ENCODE peak calls at places on chromosomes 1 and 21, in six cellular contexts. One of them, this sample, is unnamed.

GRCh38 chr1:151542710-151543129 is 2.6 kb downstream of the TUFT1 start:
- DNase-seq in fibroblast of lung: peak; percentile 84
- DNase-seq in IMR-90: peak; percentile 86
- DNase-seq in A549: peak; percentile 44
- DNase-seq in heart right ventricle: no peak
- DNase-seq in tibial nerve: no peak
- DNase-seq in this sample: no peak

GRCh38 chr1:64884261-64885040 is 81.9 kb downstream of the JAK1 start:
- DNase-seq in fibroblast of lung: no peak
- DNase-seq in IMR-90: peak; percentile 56
- DNase-seq in A549: no peak
- DNase-seq in heart right ventricle: no peak
- DNase-seq in tibial nerve: no peak
- DNase-seq in this sample: no peak

GRCh38 chr1:241918879-241919278 is 38.7 kb upstream of the BECN2 start:
- DNase-seq in fibroblast of lung: peak; percentile 62
- DNase-seq in IMR-90: peak; percentile 74
- DNase-seq in A549: no peak
- DNase-seq in heart right ventricle: peak; percentile 9
- DNase-seq in tibial nerve: no peak
- DNase-seq in this sample: no peak

GRCh38 chr21:44944596-44944995 is 4.8 kb downstream of the SLX9 start:
- DNase-seq in fibroblast of lung: no peak
- DNase-seq in IMR-90: no peak
- DNase-seq in A549: no peak
- DNase-seq in heart right ventricle: no peak
- DNase-seq in tibial nerve: no peak
- DNase-seq in this sample: no peak

GRCh38 chr1:172108494-172108893 is 267.2 kb downstream of the DNM3 start:
- DNase-seq in fibroblast of lung: no peak
- DNase-seq in IMR-90: no peak
- DNase-seq in A549: no peak
- DNase-seq in heart right ventricle: no peak
- DNase-seq in tibial nerve: no peak
- DNase-seq in this sample: no peak

GRCh38 chr1:234643111-234643849 is 33.3 kb upstream of the IRF2BP2 start:
- DNase-seq in fibroblast of lung: no peak
- DNase-seq in IMR-90: no peak
- DNase-seq in A549: peak; percentile 81
- DNase-seq in heart right ventricle: no peak
- DNase-seq in tibial nerve: no peak
- DNase-seq in this sample: no peak

GRCh38 chr21:35988396-35989140 is 71.8 kb downstream of the SETD4 start:
- DNase-seq in fibroblast of lung: no peak
- DNase-seq in IMR-90: no peak
- DNase-seq in A549: no peak
- DNase-seq in heart right ventricle: no peak
- DNase-seq in tibial nerve: no peak
- DNase-seq in this sample: no peak

GRCh38 chr1:63322248-63322943 is at the start of gene FOXD3:
- DNase-seq in fibroblast of lung: peak; percentile 54
- DNase-seq in IMR-90: peak; percentile 37
- DNase-seq in A549: peak; percentile 74
- DNase-seq in heart right ventricle: peak; percentile 25
- DNase-seq in tibial nerve: peak; percentile 57
- DNase-seq in this sample: no peak

GRCh38 chr1:64427879-64428278 is 42.0 kb upstream of the CACHD1 start:
- DNase-seq in fibroblast of lung: no peak
- DNase-seq in IMR-90: no peak
- DNase-seq in A549: no peak
- DNase-seq in heart right ventricle: no peak
- DNase-seq in tibial nerve: no peak
- DNase-seq in this sample: no peak

GRCh38 chr21:35559881-35560280 is 500.4 kb downstream of the SETD4 start:
- DNase-seq in fibroblast of lung: peak; percentile 74
- DNase-seq in IMR-90: peak; percentile 61
- DNase-seq in A549: no peak
- DNase-seq in heart right ventricle: no peak
- DNase-seq in tibial nerve: no peak
- DNase-seq in this sample: no peak

GRCh38 chr1:184296466-184297243 is 90.2 kb upstream of the C1orf21 start:
- DNase-seq in fibroblast of lung: peak; percentile 91
- DNase-seq in IMR-90: peak; percentile 91
- DNase-seq in A549: no peak
- DNase-seq in heart right ventricle: peak; percentile 97
- DNase-seq in tibial nerve: peak; percentile 80
- DNase-seq in this sample: no peak

GRCh38 chr1:15064217-15064929 is 89.2 kb upstream of the TMEM51 start:
- DNase-seq in fibroblast of lung: no peak
- DNase-seq in IMR-90: no peak
- DNase-seq in A549: no peak
- DNase-seq in heart right ventricle: no peak
- DNase-seq in tibial nerve: no peak
- DNase-seq in this sample: no peak

GRCh38 chr1:100265562-100265930 is 470 bp upstream of the RTCA start:
- DNase-seq in fibroblast of lung: no peak
- DNase-seq in IMR-90: peak; percentile 38
- DNase-seq in A549: peak; percentile 16
- DNase-seq in heart right ventricle: no peak
- DNase-seq in tibial nerve: no peak
- DNase-seq in this sample: no peak

GRCh38 chr21:33299181-33299752 is 25.5 kb upstream of the IFNAR1 start:
- DNase-seq in fibroblast of lung: no peak
- DNase-seq in IMR-90: no peak
- DNase-seq in A549: no peak
- DNase-seq in heart right ventricle: no peak
- DNase-seq in tibial nerve: no peak
- DNase-seq in this sample: peak; percentile 44

GRCh38 chr1:237562247-237562823 is 328.4 kb downstream of the ZP4 start:
- DNase-seq in fibroblast of lung: peak; percentile 79
- DNase-seq in IMR-90: peak; percentile 69
- DNase-seq in A549: peak; percentile 75
- DNase-seq in heart right ventricle: no peak
- DNase-seq in tibial nerve: no peak
- DNase-seq in this sample: no peak

GRCh38 chr1:57163332-57163731 is 197.5 kb upstream of the C8B start:
- DNase-seq in fibroblast of lung: no peak
- DNase-seq in IMR-90: no peak
- DNase-seq in A549: no peak
- DNase-seq in heart right ventricle: no peak
- DNase-seq in tibial nerve: no peak
- DNase-seq in this sample: no peak

GRCh38 chr1:157431751-157432150 is 120.6 kb downstream of the FCRL5 start:
- DNase-seq in fibroblast of lung: no peak
- DNase-seq in IMR-90: peak; percentile 5
- DNase-seq in A549: no peak
- DNase-seq in heart right ventricle: no peak
- DNase-seq in tibial nerve: no peak
- DNase-seq in this sample: no peak

GRCh38 chr1:201602413-201603265 is 63.7 kb downstream of the NAV1 start:
- DNase-seq in fibroblast of lung: peak; percentile 81
- DNase-seq in IMR-90: peak; percentile 96
- DNase-seq in A549: peak; percentile 80
- DNase-seq in heart right ventricle: no peak
- DNase-seq in tibial nerve: no peak
- DNase-seq in this sample: no peak

GRCh38 chr1:201606096-201606495 is 67.2 kb downstream of the NAV1 start:
- DNase-seq in fibroblast of lung: no peak
- DNase-seq in IMR-90: no peak
- DNase-seq in A549: no peak
- DNase-seq in heart right ventricle: no peak
- DNase-seq in tibial nerve: no peak
- DNase-seq in this sample: no peak

GRCh38 chr1:201606581-201606980 is 67.7 kb downstream of the NAV1 start:
- DNase-seq in fibroblast of lung: no peak
- DNase-seq in IMR-90: no peak
- DNase-seq in A549: no peak
- DNase-seq in heart right ventricle: no peak
- DNase-seq in tibial nerve: no peak
- DNase-seq in this sample: no peak

GRCh38 chr1:201603613-201604232 is 64.8 kb downstream of the NAV1 start:
- DNase-seq in fibroblast of lung: no peak
- DNase-seq in IMR-90: peak; percentile 82
- DNase-seq in A549: peak; percentile 61
- DNase-seq in heart right ventricle: no peak
- DNase-seq in tibial nerve: no peak
- DNase-seq in this sample: no peak

DNA sequence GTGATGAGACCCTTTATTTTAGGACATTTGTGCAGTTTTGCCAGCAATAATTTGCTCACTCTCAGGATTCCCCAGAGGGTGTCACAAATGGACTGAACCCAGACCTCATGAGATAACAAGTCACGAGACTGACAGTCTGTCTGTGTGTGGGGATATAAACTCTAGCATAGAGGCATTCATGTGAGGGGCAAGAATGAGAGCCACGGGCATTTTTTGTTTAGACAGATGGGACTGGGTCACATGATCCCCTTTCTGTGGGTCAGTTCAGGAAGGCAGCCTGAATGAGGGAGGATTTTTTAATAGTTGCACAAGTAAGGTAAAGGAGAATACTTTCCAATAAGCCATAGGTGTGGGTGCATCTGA is 66.4 kb downstream of the NAV1 start:
- DNase-seq in fibroblast of lung: no peak
- DNase-seq in IMR-90: peak; percentile 15
- DNase-seq in A549: no peak
- DNase-seq in heart right ventricle: no peak
- DNase-seq in tibial nerve: no peak
- DNase-seq in this sample: no peak
- H3K4me1 ChIP-seq in fibroblast of lung: peaks cover 29% of the 10 kb centered on the region
- H3K4me1 ChIP-seq in IMR-90: peaks cover 45% of the 10 kb centered on the region
- H3K4me1 ChIP-seq in A549: peaks cover 58% of the 10 kb centered on the region
- H3K4me1 ChIP-seq in heart right ventricle: peaks cover 34% of the 10 kb centered on the region
- H3K4me1 ChIP-seq in tibial nerve: peaks cover 24% of the 10 kb centered on the region
- H3K4me1 ChIP-seq in this sample: no peaks in the 10 kb centered on the region

GRCh38 chr1:78358145-78358544 is 132.6 kb upstream of the PTGFR start:
- DNase-seq in fibroblast of lung: no peak
- DNase-seq in IMR-90: no peak
- DNase-seq in A549: no peak
- DNase-seq in heart right ventricle: no peak
- DNase-seq in tibial nerve: no peak
- DNase-seq in this sample: no peak
- H3K9me3 ChIP-seq in fibroblast of lung: no peaks in the 10 kb centered on the region
- H3K9me3 ChIP-seq in IMR-90: no peaks in the 10 kb centered on the region
- H3K9me3 ChIP-seq in A549: no peaks in the 10 kb centered on the region
- H3K9me3 ChIP-seq in heart right ventricle: no peaks in the 10 kb centered on the region
- H3K9me3 ChIP-seq in tibial nerve: no peaks in the 10 kb centered on the region
- H3K9me3 ChIP-seq in this sample: no peaks in the 10 kb centered on the region

GRCh38 chr1:1022322-1023090 is 2.6 kb downstream of the AGRN start:
- DNase-seq in fibroblast of lung: no peak
- DNase-seq in IMR-90: no peak
- DNase-seq in A549: no peak
- DNase-seq in heart right ventricle: no peak
- DNase-seq in tibial nerve: no peak
- DNase-seq in this sample: no peak

GRCh38 chr1:1020415-1021009 is 592 bp downstream of the AGRN start:
- DNase-seq in fibroblast of lung: no peak
- DNase-seq in IMR-90: no peak
- DNase-seq in A549: no peak
- DNase-seq in heart right ventricle: no peak
- DNase-seq in tibial nerve: no peak
- DNase-seq in this sample: no peak

GRCh38 chr1:1020000-1020404 is at the start of gene AGRN:
- DNase-seq in fibroblast of lung: no peak
- DNase-seq in IMR-90: no peak
- DNase-seq in A549: no peak
- DNase-seq in heart right ventricle: no peak
- DNase-seq in tibial nerve: no peak
- DNase-seq in this sample: no peak

GRCh38 chr1:1021860-1022259 is 1.9 kb downstream of the AGRN start:
- DNase-seq in fibroblast of lung: no peak
- DNase-seq in IMR-90: peak; percentile 56
- DNase-seq in A549: no peak
- DNase-seq in heart right ventricle: no peak
- DNase-seq in tibial nerve: no peak
- DNase-seq in this sample: no peak

DNA sequence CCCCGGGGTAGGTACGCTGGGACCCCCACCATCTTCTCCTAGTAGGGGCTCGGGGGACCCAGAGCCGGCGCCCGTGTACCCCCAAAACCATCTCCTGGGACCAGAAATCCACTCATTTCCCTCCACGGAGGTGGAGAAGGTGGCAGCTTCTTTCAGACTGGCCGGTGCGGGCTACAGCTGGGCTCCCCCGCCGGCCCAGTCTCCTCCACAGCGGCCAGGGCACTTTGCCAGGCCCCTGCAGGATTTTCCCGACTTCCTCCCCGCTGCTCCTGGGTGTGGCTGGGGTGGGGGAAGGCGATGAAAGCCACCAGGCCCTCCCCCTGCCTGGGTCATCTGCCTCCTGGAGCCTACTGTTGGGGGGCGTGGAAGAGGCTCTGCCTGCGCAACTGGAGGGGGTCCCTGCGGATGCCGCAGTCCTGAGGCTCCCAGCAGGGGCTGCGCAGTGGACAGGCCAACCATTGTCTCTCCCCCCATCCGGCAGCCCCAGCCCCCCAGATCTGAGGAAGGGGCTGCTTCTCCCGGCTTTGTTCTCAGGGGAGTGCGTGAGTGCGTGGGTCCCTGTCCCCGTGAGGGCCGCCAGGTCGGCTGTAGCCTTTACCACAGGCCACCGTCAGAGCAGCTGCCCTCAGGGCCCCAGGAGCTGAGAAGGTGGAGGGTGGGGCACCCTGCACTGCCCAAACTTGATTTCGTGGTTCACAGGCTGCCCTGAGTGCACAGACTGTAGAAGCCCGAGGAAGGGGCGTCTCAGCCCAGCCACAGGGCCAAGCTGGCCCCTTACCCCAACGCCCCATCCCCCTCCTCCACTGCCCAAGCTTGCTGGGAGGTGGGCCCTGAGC is 1.3 kb downstream of the AGRN start:
- DNase-seq in fibroblast of lung: peak; percentile 70
- DNase-seq in IMR-90: peak; percentile 72
- DNase-seq in A549: peak; percentile 78
- DNase-seq in heart right ventricle: peak; percentile 81
- DNase-seq in tibial nerve: no peak
- DNase-seq in this sample: no peak
- H3K4me1 ChIP-seq in fibroblast of lung: peaks cover 5% of the 10 kb centered on the region
- H3K4me1 ChIP-seq in IMR-90: peaks cover 20% of the 10 kb centered on the region
- H3K4me1 ChIP-seq in A549: peaks cover 51% of the 10 kb centered on the region
- H3K4me1 ChIP-seq in heart right ventricle: peaks cover 29% of the 10 kb centered on the region
- H3K4me1 ChIP-seq in tibial nerve: peaks cover 53% of the 10 kb centered on the region
- H3K4me1 ChIP-seq in this sample: peaks cover 13% of the 10 kb centered on the region

DNA sequence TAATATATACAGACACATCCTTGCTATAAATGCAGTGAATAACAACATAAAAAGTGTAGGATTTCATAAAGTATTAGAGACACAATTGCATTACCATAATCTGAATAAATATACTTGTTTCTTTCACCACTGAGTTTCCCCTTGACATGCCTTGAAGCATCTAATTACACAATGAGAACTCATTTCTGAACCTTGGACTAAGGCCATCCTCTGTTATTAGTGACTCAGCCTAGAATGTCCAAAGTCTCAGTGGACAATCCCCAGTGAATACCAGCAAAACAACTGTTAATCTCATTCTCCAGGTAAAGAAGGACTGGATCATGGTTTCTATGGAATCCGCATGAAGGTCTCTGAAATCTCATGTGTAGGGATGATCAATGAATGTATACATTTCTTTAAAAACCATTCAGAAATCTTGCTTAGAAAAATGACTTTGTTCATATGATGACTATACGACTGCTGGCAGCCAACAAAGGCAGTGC is at the start of gene OR2L5:
- DNase-seq in fibroblast of lung: no peak
- DNase-seq in IMR-90: no peak
- DNase-seq in A549: no peak
- DNase-seq in heart right ventricle: no peak
- DNase-seq in tibial nerve: no peak
- DNase-seq in this sample: no peak
- H3K9me3 ChIP-seq in fibroblast of lung: no peaks in the 10 kb centered on the region
- H3K9me3 ChIP-seq in IMR-90: peaks cover 6% of the 10 kb centered on the region
- H3K9me3 ChIP-seq in A549: no peaks in the 10 kb centered on the region
- H3K9me3 ChIP-seq in heart right ventricle: peaks cover 60% of the 10 kb centered on the region
- H3K9me3 ChIP-seq in tibial nerve: no peaks in the 10 kb centered on the region
- H3K9me3 ChIP-seq in this sample: no peaks in the 10 kb centered on the region